ENCODE peak calls at places on chromosomes 2 and 18, in six cellular contexts. One of them, this sample, is unnamed. For H3K4me1, the result is how much of the 10 kb centered on the place peaks cover.

GRCh38 chr2:30266051-30266621 is 34.8 kb downstream of the LBH start:
- DNase-seq in heart left ventricle: no peak
- DNase-seq in lower lobe of right lung: no peak
- DNase-seq in adrenal gland: peak
- DNase-seq in IMR-90: no peak
- DNase-seq in body of pancreas: peak
- DNase-seq in this sample: no peak

GRCh38 chr2:32997714-32998113 is 51.0 kb downstream of the LTBP1 start:
- DNase-seq in adrenal gland: no peak
- DNase-seq in body of pancreas: no peak
- DNase-seq in lower lobe of right lung: no peak
- DNase-seq in heart left ventricle: no peak
- DNase-seq in IMR-90: no peak
- DNase-seq in this sample: no peak

GRCh38 chr2:236336575-236337464 is 72.6 kb upstream of the ASB18 start:
- DNase-seq in body of pancreas: no peak
- DNase-seq in lower lobe of right lung: no peak
- DNase-seq in adrenal gland: no peak
- DNase-seq in heart left ventricle: no peak
- DNase-seq in IMR-90: no peak
- DNase-seq in this sample: peak

GRCh38 chr2:238938460-238939055 is 90.7 kb downstream of the TWIST2 start:
- DNase-seq in lower lobe of right lung: no peak
- DNase-seq in IMR-90: peak
- DNase-seq in adrenal gland: peak
- DNase-seq in heart left ventricle: peak
- DNase-seq in body of pancreas: peak
- DNase-seq in this sample: peak

GRCh38 chr2:166373105-166373504 is 2.6 kb downstream of the SCN9A start:
- DNase-seq in body of pancreas: no peak
- DNase-seq in adrenal gland: no peak
- DNase-seq in IMR-90: no peak
- DNase-seq in heart left ventricle: no peak
- DNase-seq in lower lobe of right lung: no peak
- DNase-seq in this sample: no peak

GRCh38 chr2:196330645-196331044 is 159.3 kb upstream of the STK17B start:
- DNase-seq in IMR-90: no peak
- DNase-seq in heart left ventricle: no peak
- DNase-seq in lower lobe of right lung: no peak
- DNase-seq in body of pancreas: no peak
- DNase-seq in adrenal gland: no peak
- DNase-seq in this sample: no peak

GRCh38 chr2:26757873-26758789 is 6.0 kb upstream of the SLC35F6 start:
- DNase-seq in IMR-90: peak
- DNase-seq in body of pancreas: peak
- DNase-seq in heart left ventricle: peak
- DNase-seq in adrenal gland: peak
- DNase-seq in lower lobe of right lung: no peak
- DNase-seq in this sample: no peak

GRCh38 chr2:322326-322725 is 34.4 kb upstream of the ALKAL2 start:
- DNase-seq in lower lobe of right lung: no peak
- DNase-seq in heart left ventricle: no peak
- DNase-seq in body of pancreas: no peak
- DNase-seq in adrenal gland: no peak
- DNase-seq in IMR-90: no peak
- DNase-seq in this sample: no peak

GRCh38 chr2:15875969-15876705 is 64.2 kb upstream of the MYCN start:
- DNase-seq in lower lobe of right lung: no peak
- DNase-seq in IMR-90: no peak
- DNase-seq in adrenal gland: no peak
- DNase-seq in heart left ventricle: no peak
- DNase-seq in body of pancreas: no peak
- DNase-seq in this sample: no peak

GRCh38 chr2:199464614-199465352 is 7.0 kb upstream of the SATB2 start:
- DNase-seq in lower lobe of right lung: no peak
- DNase-seq in adrenal gland: no peak
- DNase-seq in body of pancreas: no peak
- DNase-seq in IMR-90: no peak
- DNase-seq in heart left ventricle: no peak
- DNase-seq in this sample: no peak

GRCh38 chr2:148122788-148123187 is 101.9 kb downstream of the MBD5 start:
- DNase-seq in IMR-90: peak
- DNase-seq in adrenal gland: no peak
- DNase-seq in body of pancreas: no peak
- DNase-seq in heart left ventricle: no peak
- DNase-seq in lower lobe of right lung: no peak
- DNase-seq in this sample: no peak

GRCh38 chr2:11319939-11320338 is 24.5 kb downstream of the ROCK2 start:
- DNase-seq in lower lobe of right lung: no peak
- DNase-seq in body of pancreas: no peak
- DNase-seq in IMR-90: peak
- DNase-seq in heart left ventricle: no peak
- DNase-seq in adrenal gland: no peak
- DNase-seq in this sample: no peak

GRCh38 chr2:120231974-120232635 is 8.9 kb upstream of the TMEM185B start:
- DNase-seq in adrenal gland: peak
- DNase-seq in body of pancreas: no peak
- DNase-seq in IMR-90: peak
- DNase-seq in lower lobe of right lung: no peak
- DNase-seq in heart left ventricle: no peak
- DNase-seq in this sample: peak

GRCh38 chr18:77065221-77065981 is 67.2 kb downstream of the MBP start:
- DNase-seq in body of pancreas: no peak
- DNase-seq in IMR-90: peak
- DNase-seq in lower lobe of right lung: peak
- DNase-seq in heart left ventricle: no peak
- DNase-seq in adrenal gland: peak
- DNase-seq in this sample: no peak

GRCh38 chr18:26503382-26503781 is 45.0 kb downstream of the KCTD1 start:
- DNase-seq in lower lobe of right lung: no peak
- DNase-seq in heart left ventricle: no peak
- DNase-seq in adrenal gland: no peak
- DNase-seq in body of pancreas: no peak
- DNase-seq in IMR-90: no peak
- DNase-seq in this sample: no peak

GRCh38 chr18:48749768-48750167 is 201.0 kb downstream of the SMAD7 start:
- DNase-seq in adrenal gland: no peak
- DNase-seq in heart left ventricle: peak
- DNase-seq in IMR-90: peak
- DNase-seq in body of pancreas: peak
- DNase-seq in lower lobe of right lung: no peak
- DNase-seq in this sample: peak

GRCh38 chr2:38269421-38269820 is 107.7 kb downstream of the ATL2 start:
- DNase-seq in adrenal gland: no peak
- DNase-seq in heart left ventricle: no peak
- DNase-seq in IMR-90: peak
- DNase-seq in lower lobe of right lung: no peak
- DNase-seq in body of pancreas: no peak
- DNase-seq in this sample: no peak

GRCh38 chr2:44550571-44550970 is 188.8 kb downstream of the CAMKMT start:
- DNase-seq in lower lobe of right lung: no peak
- DNase-seq in heart left ventricle: no peak
- DNase-seq in adrenal gland: no peak
- DNase-seq in IMR-90: no peak
- DNase-seq in body of pancreas: no peak
- DNase-seq in this sample: no peak

GRCh38 chr2:129319422-129319717 is 660.1 kb upstream of the RAB6C start:
- DNase-seq in lower lobe of right lung: no peak
- DNase-seq in body of pancreas: no peak
- DNase-seq in heart left ventricle: no peak
- DNase-seq in adrenal gland: no peak
- DNase-seq in IMR-90: no peak
- DNase-seq in this sample: no peak

GRCh38 chr18:64409511-64409910 is 260.6 kb upstream of the LINC00305 start:
- DNase-seq in body of pancreas: no peak
- DNase-seq in IMR-90: no peak
- DNase-seq in adrenal gland: no peak
- DNase-seq in heart left ventricle: no peak
- DNase-seq in lower lobe of right lung: no peak
- DNase-seq in this sample: no peak

GRCh38 chr2:142306126-142306525 is 175.3 kb upstream of the LRP1B start:
- DNase-seq in IMR-90: no peak
- DNase-seq in adrenal gland: no peak
- DNase-seq in heart left ventricle: no peak
- DNase-seq in lower lobe of right lung: no peak
- DNase-seq in body of pancreas: no peak
- DNase-seq in this sample: no peak

GRCh38 chr2:172693037-172693436 is 42.6 kb upstream of the RAPGEF4 start:
- DNase-seq in IMR-90: peak
- DNase-seq in heart left ventricle: peak
- DNase-seq in body of pancreas: peak
- DNase-seq in lower lobe of right lung: no peak
- DNase-seq in adrenal gland: peak
- DNase-seq in this sample: no peak

GRCh38 chr2:23499419-23499818 is 114.4 kb downstream of the KLHL29 start:
- DNase-seq in IMR-90: no peak
- DNase-seq in heart left ventricle: no peak
- DNase-seq in body of pancreas: no peak
- DNase-seq in lower lobe of right lung: no peak
- DNase-seq in adrenal gland: no peak
- DNase-seq in this sample: peak

GRCh38 chr2:160300203-160300602 is 100.1 kb upstream of the ITGB6 start:
- DNase-seq in lower lobe of right lung: no peak
- DNase-seq in adrenal gland: no peak
- DNase-seq in heart left ventricle: no peak
- DNase-seq in body of pancreas: no peak
- DNase-seq in IMR-90: no peak
- DNase-seq in this sample: no peak
- H3K4me1 ChIP-seq in lower lobe of right lung: under half
- H3K4me1 ChIP-seq in adrenal gland: under half
- H3K4me1 ChIP-seq in heart left ventricle: under half
- H3K4me1 ChIP-seq in body of pancreas: under half
- H3K4me1 ChIP-seq in IMR-90: under half
- H3K4me1 ChIP-seq in this sample: under half

GRCh38 chr2:124915567-124915966 is 890.5 kb downstream of the CNTNAP5 start:
- DNase-seq in heart left ventricle: no peak
- DNase-seq in lower lobe of right lung: no peak
- DNase-seq in adrenal gland: no peak
- DNase-seq in IMR-90: no peak
- DNase-seq in body of pancreas: no peak
- DNase-seq in this sample: no peak
- TF ChIP-seq CTCF in heart left ventricle: no peak
- TF ChIP-seq CTCF in lower lobe of right lung: no peak
- TF ChIP-seq CTCF in adrenal gland: no peak
- TF ChIP-seq CTCF in IMR-90: no peak
- TF ChIP-seq CTCF in body of pancreas: peak
- TF ChIP-seq CTCF in this sample: no peak

GRCh38 chr2:100779908-100780202 is 40.1 kb upstream of the NPAS2 start:
- DNase-seq in lower lobe of right lung: no peak
- DNase-seq in IMR-90: no peak
- DNase-seq in body of pancreas: no peak
- DNase-seq in heart left ventricle: no peak
- DNase-seq in adrenal gland: no peak
- DNase-seq in this sample: no peak

GRCh38 chr2:100780203-100781008 is 39.5 kb upstream of the NPAS2 start:
- DNase-seq in heart left ventricle: peak
- DNase-seq in body of pancreas: peak
- DNase-seq in lower lobe of right lung: no peak
- DNase-seq in IMR-90: peak
- DNase-seq in adrenal gland: no peak
- DNase-seq in this sample: peak

GRCh38 chr2:100782376-100782878 is 37.5 kb upstream of the NPAS2 start:
- DNase-seq in body of pancreas: no peak
- DNase-seq in adrenal gland: no peak
- DNase-seq in lower lobe of right lung: no peak
- DNase-seq in heart left ventricle: no peak
- DNase-seq in IMR-90: no peak
- DNase-seq in this sample: no peak

GRCh38 chr2:100781009-100781325 is 39.0 kb upstream of the NPAS2 start:
- DNase-seq in heart left ventricle: no peak
- DNase-seq in IMR-90: no peak
- DNase-seq in adrenal gland: no peak
- DNase-seq in lower lobe of right lung: no peak
- DNase-seq in body of pancreas: no peak
- DNase-seq in this sample: no peak

DNA sequence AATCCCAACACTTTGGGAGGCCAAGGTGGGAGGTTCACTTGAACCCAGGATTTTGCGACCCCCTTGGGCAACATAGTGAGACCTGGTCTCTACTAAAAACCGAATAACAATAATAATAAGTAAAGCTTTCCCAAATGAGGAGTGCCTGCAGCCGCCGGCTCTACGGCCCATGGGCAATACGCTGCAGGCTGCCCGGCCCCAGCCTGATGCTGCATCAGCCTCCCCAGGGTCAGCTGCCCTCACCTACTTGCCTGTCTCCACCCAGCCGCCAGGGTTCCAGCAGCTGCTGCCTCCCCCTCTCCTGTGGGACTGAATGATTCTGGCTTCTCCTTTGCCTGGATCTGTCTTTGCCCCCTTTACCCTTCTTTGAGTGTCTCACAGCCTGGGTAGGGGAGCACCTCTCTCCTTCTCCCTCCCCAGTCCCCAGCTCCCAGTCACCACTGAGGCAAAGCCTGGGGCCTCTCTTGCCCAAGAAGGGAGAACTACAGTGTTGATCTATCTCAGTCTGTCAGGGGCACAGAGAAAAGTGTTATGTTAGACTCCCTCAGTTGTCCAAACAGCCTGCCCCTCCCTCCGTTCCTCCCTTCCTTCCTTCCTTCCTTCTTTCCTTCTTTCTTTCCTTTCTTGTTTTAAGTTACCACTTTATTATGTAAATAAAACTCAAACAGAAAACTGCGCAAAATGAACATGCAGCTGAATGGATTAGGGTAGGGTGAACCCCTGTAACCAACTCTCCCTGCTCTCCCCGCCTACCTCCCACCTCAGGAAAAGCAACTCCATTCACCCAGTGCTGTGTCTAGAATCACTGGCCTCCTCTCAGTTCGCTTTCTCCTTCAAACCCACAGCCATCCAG is 38.2 kb upstream of the NPAS2 start:
- DNase-seq in lower lobe of right lung: no peak
- DNase-seq in IMR-90: no peak
- DNase-seq in body of pancreas: no peak
- DNase-seq in heart left ventricle: no peak
- DNase-seq in adrenal gland: no peak
- DNase-seq in this sample: peak
- H3K4me1 ChIP-seq in lower lobe of right lung: under half
- H3K4me1 ChIP-seq in IMR-90: under half
- H3K4me1 ChIP-seq in body of pancreas: under half
- H3K4me1 ChIP-seq in heart left ventricle: under half
- H3K4me1 ChIP-seq in adrenal gland: under half
- H3K4me1 ChIP-seq in this sample: under half

GRCh38 chr18:9552189-9552588 is 62.2 kb downstream of the PPP4R1 start:
- DNase-seq in heart left ventricle: no peak
- DNase-seq in IMR-90: peak
- DNase-seq in lower lobe of right lung: no peak
- DNase-seq in body of pancreas: no peak
- DNase-seq in adrenal gland: no peak
- DNase-seq in this sample: no peak

GRCh38 chr18:9546468-9546867 is 67.9 kb downstream of the PPP4R1 start:
- DNase-seq in IMR-90: no peak
- DNase-seq in body of pancreas: no peak
- DNase-seq in adrenal gland: no peak
- DNase-seq in heart left ventricle: no peak
- DNase-seq in lower lobe of right lung: no peak
- DNase-seq in this sample: no peak

GRCh38 chr18:9550413-9550812 is 63.9 kb downstream of the PPP4R1 start:
- DNase-seq in body of pancreas: no peak
- DNase-seq in IMR-90: no peak
- DNase-seq in lower lobe of right lung: no peak
- DNase-seq in adrenal gland: no peak
- DNase-seq in heart left ventricle: no peak
- DNase-seq in this sample: no peak

GRCh38 chr18:9547767-9548166 is 66.6 kb downstream of the PPP4R1 start:
- DNase-seq in lower lobe of right lung: no peak
- DNase-seq in IMR-90: no peak
- DNase-seq in adrenal gland: no peak
- DNase-seq in heart left ventricle: no peak
- DNase-seq in body of pancreas: no peak
- DNase-seq in this sample: no peak

GRCh38 chr18:9549405-9549804 is 65.0 kb downstream of the PPP4R1 start:
- DNase-seq in heart left ventricle: no peak
- DNase-seq in lower lobe of right lung: no peak
- DNase-seq in IMR-90: no peak
- DNase-seq in adrenal gland: no peak
- DNase-seq in body of pancreas: no peak
- DNase-seq in this sample: no peak
- TF ChIP-seq CTCF in heart left ventricle: no peak
- TF ChIP-seq CTCF in lower lobe of right lung: no peak
- TF ChIP-seq CTCF in IMR-90: peak
- TF ChIP-seq CTCF in adrenal gland: no peak
- TF ChIP-seq CTCF in body of pancreas: peak
- TF ChIP-seq CTCF in this sample: no peak

This sample was measured in kidney.